ENCODE peak calls at places on chromosomes 6 and 20, in eight cellular contexts. V is CD4-positive, CD25-positive, alpha-beta regulatory T cell; L is right lobe of liver; Z is mammary epithelial cell; D is cardiac muscle cell; Y is right cardiac atrium; T is IMR-90; X is pancreas. Q is an unnamed sample. For H3K9me3, the result is how much of the 10 kb centered on the place peaks cover.

GRCh38 chr20:23157741-23158140 is 71.6 kb upstream of the CD93 start:
- DNase-seq in D (no peak), Z (peak), V (no peak), X (no peak), Y (no peak), L (no peak), T (no peak), Q (peak)

GRCh38 chr6:72286911-72287311 is 335.0 kb upstream of the KCNQ5 start:
- DNase-seq in D (peak), V (no peak), T (peak), L (no peak), X (no peak), Z (peak), Y (no peak), Q (no peak)

GRCh38 chr6:43926644-43927524 is 156.9 kb downstream of the VEGFA start:
- DNase-seq in L (no peak), V (no peak), Z (peak), X (peak), T (peak), Y (peak), D (peak), Q (no peak)

GRCh38 chr6:414447-414846 is 22.9 kb downstream of the IRF4 start:
- DNase-seq in D (no peak), X (no peak), V (no peak), Y (no peak), T (no peak), L (no peak), Z (no peak), Q (no peak)

GRCh38 chr6:56951049-56951816 is 3.7 kb upstream of the BEND6 start:
- DNase-seq in Z (no peak), T (no peak), V (no peak), D (peak), L (no peak), Y (no peak), X (no peak), Q (no peak)

GRCh38 chr6:7086488-7086887 is 21.3 kb upstream of the RREB1 start:
- DNase-seq in Z (no peak), Y (peak), X (no peak), D (peak), V (peak), L (peak), T (peak), Q (no peak)

GRCh38 chr6:80639243-80639642 is 532.8 kb downstream of the BCKDHB start:
- DNase-seq in Y (no peak), L (no peak), V (no peak), Z (no peak), T (peak), X (no peak), D (no peak), Q (no peak)

GRCh38 chr20:36441416-36441815 is 99.9 kb upstream of the MYL9 start:
- DNase-seq in L (no peak), T (no peak), V (no peak), D (no peak), Z (no peak), Y (no peak), X (no peak), Q (no peak)

GRCh38 chr20:34581341-34582189 is 23.0 kb downstream of the MAP1LC3A start:
- DNase-seq in L (no peak), X (no peak), Z (no peak), Y (peak), V (peak), T (peak), D (peak), Q (no peak)

GRCh38 chr20:22525821-22526220 is 58.6 kb downstream of the FOXA2 start:
- DNase-seq in Z (no peak), V (no peak), D (no peak), L (peak), T (no peak), Y (no peak), X (peak), Q (no peak)

GRCh38 chr6:33075568-33076405 is at the start of gene HLA-DPB1:
- DNase-seq in D (peak), X (no peak), Z (peak), L (no peak), T (peak), Y (no peak), V (peak), Q (no peak)

GRCh38 chr6:67717281-67717680 is 917.8 kb upstream of the ADGRB3 start:
- DNase-seq in L (no peak), X (no peak), Z (no peak), T (no peak), V (no peak), D (peak), Y (no peak), Q (no peak)

GRCh38 chr6:122124908-122125307 is 274.5 kb upstream of the HSF2 start:
- DNase-seq in L (no peak), V (no peak), Z (no peak), T (no peak), X (no peak), Y (no peak), D (no peak), Q (no peak)

GRCh38 chr6:122126894-122127293 is 272.6 kb upstream of the HSF2 start:
- DNase-seq in D (no peak), Z (no peak), X (no peak), V (no peak), L (no peak), Y (no peak), T (no peak), Q (no peak)

GRCh38 chr6:122128445-122128844 is 271.0 kb upstream of the HSF2 start:
- DNase-seq in Y (no peak), T (no peak), L (no peak), Z (no peak), D (no peak), V (no peak), X (no peak), Q (no peak)

GRCh38 chr6:122130026-122130348 is 269.5 kb upstream of the HSF2 start:
- DNase-seq in X (no peak), D (no peak), T (no peak), Z (no peak), V (peak), Y (peak), L (no peak), Q (no peak)

GRCh38 chr6:122129313-122130025 is 270.0 kb upstream of the HSF2 start:
- DNase-seq in T (no peak), Y (no peak), X (no peak), V (no peak), Z (no peak), D (no peak), L (no peak), Q (no peak)
- H3K4me3 ChIP-seq in T (no peak), Y (no peak), X (no peak), V (no peak), Z (no peak), D (no peak), L (no peak), Q (no peak)

GRCh38 chr20:45012682-45013302 is 46.5 kb downstream of the STK4 start:
- DNase-seq in L (no peak), Z (no peak), V (no peak), Y (no peak), X (no peak), D (peak), T (peak), Q (no peak)
- H3K27ac ChIP-seq in L (no peak), Z (peak), V (peak), Y (no peak), X (no peak), D (no peak), T (peak), Q (no peak)

DNA sequence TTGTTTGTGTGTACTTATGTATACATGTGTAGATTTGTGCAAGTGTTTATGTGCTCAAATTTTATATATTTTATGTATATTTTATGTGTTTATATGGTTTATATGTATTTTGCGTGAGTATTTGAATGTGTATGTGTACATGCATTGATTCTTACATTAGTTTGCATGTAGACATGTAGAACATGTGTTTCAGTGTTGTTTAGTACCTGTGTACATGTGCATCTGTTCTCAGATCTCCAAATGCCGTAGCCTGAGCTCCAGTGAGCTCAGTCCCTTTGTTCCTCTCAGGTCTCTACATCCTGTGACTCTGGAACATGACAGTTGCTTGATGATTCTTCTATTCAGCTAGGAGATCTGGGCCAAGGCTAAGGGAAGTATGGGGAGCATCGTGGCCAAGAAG is 4.5 kb upstream of the DEFB119 start:
- DNase-seq in L (no peak), Y (no peak), X (no peak), D (no peak), T (no peak), V (no peak), Z (no peak), Q (no peak)
- H3K9me3 ChIP-seq in L (under half), Y (under half), X (under half), D (under half), T (under half), V (under half), Z (under half), Q (under half)

DNA sequence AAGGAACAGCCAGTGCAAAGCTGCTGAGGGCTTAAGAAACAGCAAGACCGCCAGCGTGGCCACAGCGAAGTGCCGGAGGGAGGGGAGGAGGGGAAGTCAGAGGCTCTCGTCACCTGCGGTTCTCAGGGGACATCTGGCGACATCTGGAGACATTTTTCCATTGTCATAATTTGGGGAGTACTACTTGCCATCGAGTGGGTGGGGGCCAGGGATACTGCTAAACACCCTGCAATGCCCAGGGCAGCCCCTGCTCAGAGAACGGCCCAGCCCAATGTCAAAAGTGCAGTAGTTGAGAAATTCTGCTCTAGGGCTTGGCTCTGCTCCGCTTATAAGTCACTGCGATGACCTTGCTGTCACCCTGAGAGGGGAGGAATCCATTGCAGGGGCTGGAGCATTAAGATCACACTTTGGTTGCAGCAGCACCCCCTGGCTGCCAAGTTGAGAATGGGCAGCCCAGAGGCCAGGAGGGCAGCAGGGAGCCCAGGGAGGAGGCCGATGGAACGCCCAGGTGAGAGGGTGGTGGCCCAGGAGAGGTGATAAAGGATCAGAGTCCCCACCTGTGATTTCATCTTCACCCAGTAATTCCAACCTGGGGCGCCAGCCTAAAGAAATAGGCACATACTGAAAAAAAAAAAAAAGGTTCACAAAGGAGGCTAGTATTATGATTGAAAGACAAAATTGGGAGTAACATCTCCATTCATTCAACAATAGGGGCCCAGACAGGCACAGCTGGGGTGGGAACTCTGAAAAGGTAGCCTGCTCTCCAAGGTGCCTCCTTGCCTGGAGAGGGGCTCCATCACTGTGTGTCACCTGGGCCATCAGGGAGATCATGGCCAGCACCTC is 218.2 kb downstream of the BMP7 start:
- DNase-seq in V (peak), Z (peak), L (no peak), Y (peak), T (no peak), D (peak), X (no peak), Q (no peak)
- H3K4me3 ChIP-seq in V (no peak), Z (no peak), L (no peak), Y (no peak), T (no peak), D (no peak), X (no peak), Q (no peak)

Q was measured in ascending aorta.